ENCODE peak calls at places on chromosomes 5 and 9, in ten cellular contexts. U, P, R, I, O, V, L, G, W and X are unnamed samples.

GRCh38 chr5:93884254-93884653 is 142.9 kb upstream of the POU5F2 start:
- DNase-seq in V (no peak), R (no peak), W (no peak), O (no peak), I (no peak), G (no peak), L (no peak), U (no peak), P (no peak), X (no peak)

GRCh38 chr5:173342813-173343435 is 14.7 kb upstream of the STC2 start:
- DNase-seq in G (no peak), I (no peak), O (no peak), L (no peak), U (no peak), V (no peak), R (no peak), W (no peak), P (no peak), X (no peak)

GRCh38 chr5:67809589-67809988 is 406.0 kb upstream of the PIK3R1 start:
- DNase-seq in W (no peak), U (no peak), L (no peak), I (no peak), V (peak; percentile 3), O (no peak), R (no peak), P (no peak), G (no peak), X (no peak)

GRCh38 chr5:134590992-134591659 is 41.5 kb downstream of the SAR1B start:
- DNase-seq in U (no peak), R (no peak), P (no peak), W (no peak), O (no peak), L (no peak), I (peak; percentile 90), V (no peak), G (no peak), X (no peak)

GRCh38 chr9:78235771-78236510 is at the start of gene CEP78:
- DNase-seq in O (peak; percentile 86), L (peak; percentile 75), R (peak; percentile 94), P (peak; percentile 96), G (peak; percentile 58), W (peak; percentile 83), U (peak; percentile 77), V (peak; percentile 86), I (peak; percentile 96), X (peak; percentile 92)

GRCh38 chr9:88303785-88304495 is 84.3 kb upstream of the SPIN1 start:
- DNase-seq in U (no peak), V (no peak), P (peak; percentile 33), W (no peak), G (peak; percentile 39), O (no peak), R (no peak), I (no peak), L (no peak), X (no peak)

GRCh38 chr5:19880859-19881436 is 107.1 kb downstream of the CDH18 start:
- DNase-seq in W (no peak), V (no peak), G (no peak), R (no peak), I (no peak), L (no peak), O (no peak), P (no peak), U (no peak), X (no peak)

GRCh38 chr5:67003373-67003905 is 193.2 kb downstream of the CD180 start:
- DNase-seq in W (no peak), O (no peak), P (no peak), I (no peak), V (no peak), L (no peak), U (no peak), G (no peak), R (no peak), X (no peak)

GRCh38 chr9:92191801-92192200 is 76.6 kb upstream of the SPTLC1 start:
- DNase-seq in V (no peak), W (no peak), I (no peak), P (peak; percentile 35), U (no peak), R (no peak), O (no peak), G (peak; percentile 41), L (no peak), X (no peak)

GRCh38 chr9:86892576-86892975 is 54.7 kb downstream of the GAS1 start:
- DNase-seq in G (no peak), P (no peak), W (no peak), O (no peak), L (no peak), V (no peak), U (no peak), R (no peak), I (no peak), X (no peak)